ENCODE peak calls at places on chromosomes 3 and 15, in four cellular contexts. One of them, this sample, is unnamed.

GRCh38 chr3:114596147-114596546 is 302.3 kb downstream of the TIGIT start:
- DNase-seq in GM12878: no peak
- DNase-seq in K562: no peak
- DNase-seq in HepG2: no peak
- DNase-seq in this sample: no peak

GRCh38 chr15:40873625-40874561 is at the start of gene RHOV:
- DNase-seq in HepG2: peak
- DNase-seq in GM12878: no peak
- DNase-seq in K562: peak
- DNase-seq in this sample: peak

GRCh38 chr15:40766906-40767837 is 2.6 kb upstream of the C15orf62 start:
- DNase-seq in HepG2: no peak
- DNase-seq in K562: no peak
- DNase-seq in GM12878: no peak
- DNase-seq in this sample: no peak

GRCh38 chr3:46705022-46705530 is 3.9 kb downstream of the TMIE start:
- DNase-seq in K562: peak
- DNase-seq in HepG2: peak
- DNase-seq in GM12878: peak
- DNase-seq in this sample: peak

GRCh38 chr15:48040166-48040817 is 80.5 kb upstream of the SLC24A5 start:
- DNase-seq in K562: no peak
- DNase-seq in HepG2: no peak
- DNase-seq in GM12878: no peak
- DNase-seq in this sample: no peak

GRCh38 chr3:10286596-10287295 is 6.0 kb downstream of the GHRL start:
- DNase-seq in K562: no peak
- DNase-seq in GM12878: no peak
- DNase-seq in HepG2: peak
- DNase-seq in this sample: no peak

GRCh38 chr3:24985631-24986030 is 442.4 kb upstream of the RARB start:
- DNase-seq in K562: no peak
- DNase-seq in HepG2: no peak
- DNase-seq in GM12878: no peak
- DNase-seq in this sample: no peak

GRCh38 chr3:155737844-155738460 is 6.9 kb downstream of the PLCH1 start:
- DNase-seq in HepG2: peak
- DNase-seq in K562: peak
- DNase-seq in GM12878: peak
- DNase-seq in this sample: no peak

GRCh38 chr3:49295489-49296058 is 18.5 kb upstream of the C3orf62 start:
- DNase-seq in GM12878: no peak
- DNase-seq in HepG2: peak
- DNase-seq in K562: peak
- DNase-seq in this sample: peak

GRCh38 chr3:45143673-45144670 is 2.2 kb downstream of the CDCP1 start:
- DNase-seq in GM12878: no peak
- DNase-seq in K562: peak
- DNase-seq in HepG2: no peak
- DNase-seq in this sample: no peak

GRCh38 chr15:80921736-80922135 is 67.9 kb downstream of the MESD start:
- DNase-seq in GM12878: no peak
- DNase-seq in K562: no peak
- DNase-seq in HepG2: no peak
- DNase-seq in this sample: no peak

GRCh38 chr15:60326824-60327654 is 70.7 kb downstream of the ANXA2 start:
- DNase-seq in HepG2: peak
- DNase-seq in K562: peak
- DNase-seq in GM12878: no peak
- DNase-seq in this sample: no peak

GRCh38 chr3:41224120-41224806 is 25.0 kb downstream of the CTNNB1 start:
- DNase-seq in HepG2: no peak
- DNase-seq in GM12878: no peak
- DNase-seq in K562: no peak
- DNase-seq in this sample: no peak

GRCh38 chr15:69732133-69732532 is 279.5 kb downstream of the RPLP1 start:
- DNase-seq in K562: no peak
- DNase-seq in HepG2: no peak
- DNase-seq in GM12878: no peak
- DNase-seq in this sample: no peak

GRCh38 chr3:159861369-159861987 is 127.2 kb upstream of the IL12A start:
- DNase-seq in GM12878: peak
- DNase-seq in K562: no peak
- DNase-seq in HepG2: no peak
- DNase-seq in this sample: no peak

GRCh38 chr15:62644216-62644873 is 398.2 kb upstream of the TPM1 start:
- DNase-seq in HepG2: no peak
- DNase-seq in K562: no peak
- DNase-seq in GM12878: no peak
- DNase-seq in this sample: no peak

GRCh38 chr3:107208100-107208499 is 169.1 kb upstream of the CCDC54 start:
- DNase-seq in K562: no peak
- DNase-seq in HepG2: no peak
- DNase-seq in GM12878: no peak
- DNase-seq in this sample: no peak

GRCh38 chr3:58535531-58536500 is 1.2 kb downstream of the ACOX2 start:
- DNase-seq in GM12878: no peak
- DNase-seq in K562: peak
- DNase-seq in HepG2: peak
- DNase-seq in this sample: no peak

GRCh38 chr3:33855884-33856546 is 57.6 kb downstream of the PDCD6IP start:
- DNase-seq in HepG2: no peak
- DNase-seq in GM12878: no peak
- DNase-seq in K562: no peak
- DNase-seq in this sample: no peak

GRCh38 chr3:13073042-13073906 is at the start of gene IQSEC1:
- DNase-seq in HepG2: no peak
- DNase-seq in K562: no peak
- DNase-seq in GM12878: no peak
- DNase-seq in this sample: peak

GRCh38 chr15:60830479-60830878 is 351.5 kb upstream of the ICE2 start:
- DNase-seq in K562: no peak
- DNase-seq in GM12878: no peak
- DNase-seq in HepG2: no peak
- DNase-seq in this sample: no peak

GRCh38 chr3:44960387-44961026 is 15.5 kb downstream of the ZDHHC3 start:
- DNase-seq in HepG2: no peak
- DNase-seq in K562: no peak
- DNase-seq in GM12878: no peak
- DNase-seq in this sample: no peak

DNA sequence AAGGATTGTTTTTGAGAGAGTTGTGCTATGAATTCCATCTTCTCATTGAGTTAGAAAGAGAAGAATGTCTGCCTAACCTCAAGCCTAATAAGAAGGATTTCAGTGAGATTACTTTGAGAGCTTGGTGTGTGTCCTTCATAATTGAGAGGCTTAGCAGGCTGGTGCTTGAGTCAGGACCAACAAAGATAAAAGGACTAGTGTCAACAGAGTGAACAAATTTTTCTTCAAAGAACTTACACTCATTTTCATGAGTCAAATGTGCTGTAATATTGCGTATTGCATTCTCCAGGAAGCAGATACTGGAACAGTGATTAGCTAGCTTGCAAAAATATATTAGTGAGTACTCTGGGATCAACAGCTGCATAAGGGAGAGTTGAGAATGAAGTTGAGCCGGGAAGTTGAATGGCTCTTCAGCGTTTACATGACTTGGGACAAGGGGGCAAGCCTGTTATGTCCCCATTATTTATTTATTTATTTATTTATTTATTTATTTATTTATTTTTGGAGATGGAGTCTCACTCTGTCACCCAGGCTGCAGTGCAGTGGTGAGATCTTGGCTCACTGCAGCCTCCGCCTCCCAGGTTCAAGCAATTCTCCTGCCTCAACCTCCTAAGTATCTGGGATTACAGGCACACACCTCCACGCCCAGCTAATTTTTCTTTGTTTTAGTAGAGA is 37.5 kb upstream of the SLITRK3 start:
- DNase-seq in HepG2: no peak
- DNase-seq in GM12878: no peak
- DNase-seq in K562: no peak
- DNase-seq in this sample: no peak
- TF ChIP-seq NR2C2 in HepG2: no peak
- TF ChIP-seq NR2C2 in GM12878: no peak
- TF ChIP-seq NR2C2 in K562: no peak
- TF ChIP-seq NR2C2 in this sample: no peak

GRCh38 chr3:196144383-196145105 is 62.7 kb upstream of the TFRC start:
- DNase-seq in K562: peak
- DNase-seq in HepG2: no peak
- DNase-seq in GM12878: no peak
- DNase-seq in this sample: no peak
- TF ChIP-seq NR2C2 in K562: peak
- TF ChIP-seq NR2C2 in HepG2: no peak
- TF ChIP-seq NR2C2 in GM12878: no peak
- TF ChIP-seq NR2C2 in this sample: no peak

GRCh38 chr3:73026111-73026510 is 29.5 kb downstream of the PPP4R2 start:
- DNase-seq in GM12878: no peak
- DNase-seq in K562: no peak
- DNase-seq in HepG2: peak
- DNase-seq in this sample: no peak

GRCh38 chr3:73026702-73027101 is 30.1 kb downstream of the PPP4R2 start:
- DNase-seq in HepG2: no peak
- DNase-seq in K562: no peak
- DNase-seq in GM12878: no peak
- DNase-seq in this sample: no peak

GRCh38 chr3:73028803-73029202 is 32.2 kb downstream of the PPP4R2 start:
- DNase-seq in GM12878: no peak
- DNase-seq in HepG2: no peak
- DNase-seq in K562: no peak
- DNase-seq in this sample: no peak

GRCh38 chr3:73021301-73021700 is 24.7 kb downstream of the PPP4R2 start:
- DNase-seq in HepG2: peak
- DNase-seq in K562: no peak
- DNase-seq in GM12878: no peak
- DNase-seq in this sample: no peak

GRCh38 chr3:73024836-73025235 is 28.2 kb downstream of the PPP4R2 start:
- DNase-seq in HepG2: no peak
- DNase-seq in K562: no peak
- DNase-seq in GM12878: no peak
- DNase-seq in this sample: no peak
- TF ChIP-seq NR2C2 in HepG2: no peak
- TF ChIP-seq NR2C2 in K562: no peak
- TF ChIP-seq NR2C2 in GM12878: no peak
- TF ChIP-seq NR2C2 in this sample: no peak

DNA sequence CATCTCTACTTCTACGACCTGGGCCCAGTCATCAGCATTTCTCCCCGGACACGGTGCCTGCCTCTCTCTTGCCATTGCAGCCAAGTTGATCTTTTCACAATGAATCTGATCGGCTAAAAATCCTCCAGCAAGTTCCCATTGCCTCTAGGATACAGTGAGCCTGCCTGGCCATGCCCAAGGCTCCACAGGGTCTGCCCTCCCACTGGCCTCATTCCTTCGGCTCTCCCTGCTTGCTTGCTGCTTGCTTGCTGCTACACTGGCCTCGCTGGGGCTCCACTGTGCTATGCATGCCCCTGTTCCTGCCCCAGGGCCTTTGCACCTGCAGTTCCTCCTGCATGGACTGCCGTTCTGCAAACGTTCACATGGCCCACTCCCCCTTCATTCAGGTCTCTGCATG is 2.0 kb downstream of the ABTB1 start:
- DNase-seq in K562: no peak
- DNase-seq in HepG2: no peak
- DNase-seq in GM12878: no peak
- DNase-seq in this sample: peak
- TF ChIP-seq NR2C2 in K562: no peak
- TF ChIP-seq NR2C2 in HepG2: no peak
- TF ChIP-seq NR2C2 in GM12878: no peak
- TF ChIP-seq NR2C2 in this sample: no peak

This sample was measured in WTC11.